ENCODE peak calls at places on chromosomes 2 and 18, in four cellular contexts. K, H, F and M are unnamed samples.

GRCh38 chr2:9638532-9638931 is 7.7 kb upstream of the YWHAQ start:
- DNase-seq in K (no peak), H (peak), F (no peak), M (no peak)

GRCh38 chr2:45220227-45220626 is 211.0 kb upstream of the SIX2 start:
- DNase-seq in K (no peak), H (no peak), F (no peak), M (no peak)

GRCh38 chr2:70043252-70043875 is 43.9 kb upstream of the PCBP1 start:
- DNase-seq in K (no peak), H (no peak), F (no peak), M (no peak)

GRCh38 chr18:10142496-10143160 is 228.8 kb downstream of the VAPA start:
- DNase-seq in K (no peak), H (no peak), F (no peak), M (no peak)

GRCh38 chr2:20304411-20304810 is 46.2 kb downstream of the PUM2 start:
- DNase-seq in K (no peak), H (no peak), F (no peak), M (no peak)

GRCh38 chr2:231965118-231965517 is 3.6 kb downstream of the DIS3L2 start:
- DNase-seq in K (no peak), H (peak), F (no peak), M (no peak)

GRCh38 chr2:9775999-9776685 is 67.1 kb upstream of the TAF1B start:
- DNase-seq in K (no peak), H (no peak), F (no peak), M (no peak)

GRCh38 chr2:167140767-167141166 is 252.5 kb downstream of the XIRP2 start:
- DNase-seq in K (peak), H (peak), F (no peak), M (no peak)

GRCh38 chr2:151914989-151915628 is 86.9 kb upstream of the ARL5A start:
- DNase-seq in K (no peak), H (no peak), F (no peak), M (no peak)

GRCh38 chr18:49645196-49645595 is 83.3 kb downstream of the LIPG start:
- DNase-seq in K (no peak), H (no peak), F (no peak), M (no peak)

GRCh38 chr2:125405816-125406215 is 1250.1 kb upstream of the GYPC start:
- DNase-seq in K (no peak), H (peak), F (no peak), M (no peak)

GRCh38 chr18:5707586-5707985 is 163.8 kb upstream of the EPB41L3 start:
- DNase-seq in K (no peak), H (no peak), F (no peak), M (no peak)

GRCh38 chr2:10844083-10844482 is 31.5 kb upstream of the PDIA6 start:
- DNase-seq in K (peak), H (no peak), F (no peak), M (no peak)

GRCh38 chr2:237972211-237972610 is 5.4 kb downstream of the UBE2F start:
- DNase-seq in K (no peak), H (no peak), F (no peak), M (no peak)

GRCh38 chr2:233460726-233461431 is 105.7 kb downstream of the USP40 start:
- DNase-seq in K (no peak), H (peak), F (no peak), M (no peak)

GRCh38 chr2:218395456-218395825 is 4.2 kb upstream of the CTDSP1 start:
- DNase-seq in K (no peak), H (no peak), F (no peak), M (no peak)

GRCh38 chr2:240885980-240886565 is 9.9 kb downstream of the MAB21L4 start:
- DNase-seq in K (no peak), H (no peak), F (no peak), M (no peak)

DNA sequence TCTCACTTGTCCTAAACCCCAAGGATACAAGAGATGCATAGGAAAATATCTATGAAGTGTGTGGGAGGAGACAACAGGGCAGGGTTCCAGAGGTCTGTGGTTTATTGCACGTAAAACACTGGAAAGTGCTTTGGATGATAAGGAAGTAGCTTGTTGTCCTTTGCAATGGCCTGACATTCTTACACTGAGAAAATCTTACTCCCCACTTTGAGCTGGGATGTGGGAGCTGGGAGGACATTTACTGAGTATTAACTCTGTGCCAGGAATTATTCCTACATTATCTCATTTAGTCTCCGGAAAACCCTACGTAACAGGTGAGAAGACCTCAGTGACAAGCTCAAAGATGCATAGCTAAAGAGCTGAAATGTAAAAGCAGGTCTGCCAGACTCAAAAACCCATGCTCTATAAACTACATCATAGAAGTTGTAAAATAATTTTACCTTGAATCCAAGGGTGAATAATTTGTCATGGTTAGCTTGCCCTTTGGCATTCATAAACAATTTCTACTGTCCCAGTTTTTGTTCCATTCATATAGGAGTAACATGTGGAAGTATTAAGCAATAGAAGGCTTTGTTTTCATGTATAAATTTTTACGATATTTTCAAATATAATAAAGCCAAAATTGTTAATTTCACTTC is 9.2 kb upstream of the GALNT3 start:
- DNase-seq in K (no peak), H (no peak), F (no peak), M (no peak)
- TF ChIP-seq SUZ12 in K (no peak), H (no peak), F (no peak), M (no peak)

GRCh38 chr2:239762742-239763269 is 262.3 kb downstream of the NDUFA10 start:
- DNase-seq in K (no peak), H (no peak), F (no peak), M (no peak)
- TF ChIP-seq SP1 in K (no peak), H (no peak), F (no peak), M (no peak)

GRCh38 chr2:86383844-86384243 is 46.4 kb upstream of the REEP1 start:
- DNase-seq in K (no peak), H (no peak), F (no peak), M (no peak)
- TF ChIP-seq SUZ12 in K (no peak), H (no peak), F (no peak), M (no peak)

DNA sequence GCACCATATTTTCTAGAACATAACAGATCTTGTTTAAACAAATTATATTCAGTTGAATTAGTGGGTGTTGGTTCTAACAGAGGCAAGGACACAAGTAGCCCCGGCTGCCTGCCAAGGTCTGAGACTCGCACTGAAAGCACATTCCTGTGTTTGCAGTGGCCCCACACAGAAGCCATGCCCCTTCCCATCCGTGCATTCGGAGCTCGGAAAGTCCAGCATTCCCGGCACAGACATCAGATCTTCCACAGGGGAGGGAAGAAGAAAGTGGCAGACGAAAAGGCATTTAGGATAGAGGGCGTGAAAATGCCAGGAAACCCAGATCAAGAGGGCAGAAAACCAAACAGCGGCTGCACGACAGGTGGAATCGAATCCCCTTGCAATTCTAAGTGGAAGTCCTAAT is 105.4 kb upstream of the ASB18 start:
- DNase-seq in K (no peak), H (no peak), F (no peak), M (no peak)
- TF ChIP-seq SP1 in K (no peak), H (no peak), F (no peak), M (no peak)

DNA sequence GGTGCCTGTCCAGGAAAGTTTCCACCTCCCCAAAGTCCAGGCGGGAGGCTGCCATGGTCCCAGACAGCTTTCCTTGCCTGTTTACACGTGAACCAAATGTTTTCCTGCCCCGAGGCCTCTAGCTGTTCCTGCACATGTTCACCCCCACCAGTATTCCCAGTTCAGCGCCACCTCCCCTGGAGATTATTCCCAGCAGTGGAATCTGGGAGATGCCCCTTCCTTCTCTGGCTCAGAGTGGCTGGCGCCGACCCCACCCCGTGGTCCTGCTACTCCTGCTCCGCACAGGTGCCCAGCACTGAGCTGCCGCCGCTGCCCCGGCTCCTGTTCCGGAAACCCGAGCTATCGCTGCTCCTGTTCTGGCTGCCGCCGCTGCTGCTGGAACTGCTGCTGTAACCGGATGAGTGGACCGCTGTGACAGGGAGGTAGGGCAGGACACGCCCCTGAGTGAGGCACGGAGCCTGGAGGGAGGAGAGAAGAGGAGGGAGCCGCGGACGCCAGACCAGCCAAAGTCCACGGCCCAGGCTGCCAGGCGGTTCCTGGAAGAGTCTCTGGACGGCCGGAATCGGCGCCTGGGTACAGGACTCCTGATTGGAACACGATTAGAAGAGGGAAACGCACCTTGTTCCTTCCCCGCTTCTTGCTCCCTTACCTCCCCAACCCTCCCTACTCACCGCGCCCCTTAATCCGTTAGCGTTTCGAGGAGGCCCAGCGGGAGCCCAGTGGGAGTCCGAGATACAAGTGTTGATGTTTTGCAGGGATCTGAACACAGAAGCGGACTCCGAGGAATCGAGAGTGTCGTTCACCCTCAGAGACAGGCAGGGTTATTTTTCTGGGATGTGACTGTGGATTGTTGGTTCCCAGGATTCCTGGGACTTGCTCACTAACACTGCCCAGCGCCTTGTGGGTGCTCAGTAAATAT is at the start of gene PDE11A:
- DNase-seq in K (peak), H (peak), F (no peak), M (peak)
- TF ChIP-seq SUZ12 in K (peak), H (no peak), F (no peak), M (no peak)

DNA sequence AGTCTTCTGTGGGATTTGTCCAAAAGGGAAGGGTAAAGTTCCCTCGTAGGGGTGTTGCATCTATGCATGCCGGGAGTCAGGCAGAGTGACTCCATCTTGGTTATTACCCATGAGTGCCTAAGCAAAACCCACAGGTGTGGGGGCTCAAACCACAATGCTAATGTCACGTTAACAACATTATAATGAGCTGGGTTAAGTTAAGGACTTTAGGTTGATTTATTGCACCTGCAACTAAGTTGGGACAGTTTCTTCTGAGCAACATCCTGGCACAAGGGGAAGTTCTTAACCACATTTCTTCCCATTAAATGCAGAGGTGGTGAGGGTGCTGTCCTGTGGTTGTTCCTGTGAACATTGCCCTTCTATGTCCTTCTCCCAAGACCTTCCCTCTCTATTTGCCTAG is 1596.8 kb upstream of the SLC39A10 start:
- DNase-seq in K (no peak), H (no peak), F (no peak), M (no peak)
- TF ChIP-seq SP1 in K (no peak), H (no peak), F (no peak), M (no peak)